ENCODE peak calls at places on chromosomes 6 and 20, in eight cellular contexts. V is midbrain; G is body of pancreas; N is stimulated activated naive CD4-positive, alpha-beta T cell; T is heart left ventricle; I is stimulated activated CD4-positive, alpha-beta T cell treated with anti-CD3 and anti-CD28 coated beads, Interleukin-4, amount 100 ng/mL, for 1 hour; L is Calu3; Z is activated T-cell treated with anti-CD3 and anti-CD28 coated beads, Interleukin-2, amount 50 U/mL, for 24 hours. O is an unnamed sample.

GRCh38 chr20:50521709-50522674 is 11.8 kb downstream of the PTPN1 start:
- DNase-seq in V (no peak), G (no peak), N (no peak), T (no peak), I (no peak), L (no peak), Z (no peak), O (no peak)

GRCh38 chr6:49915035-49915434 is 48.7 kb upstream of the CRISP1 start:
- DNase-seq in V (no peak), G (no peak), N (no peak), T (peak; percentile 18), I (no peak), L (no peak), Z (no peak), O (no peak)

GRCh38 chr6:4809999-4810918 is 34.1 kb downstream of the CDYL start:
- DNase-seq in V (no peak), G (no peak), N (no peak), T (no peak), I (no peak), L (no peak), Z (no peak), O (no peak)

GRCh38 chr20:49989234-49990065 is 6.7 kb downstream of the SNAI1 start:
- DNase-seq in V (peak; percentile 28), G (peak; percentile 43), N (no peak), T (peak; percentile 78), I (no peak), L (no peak), Z (no peak), O (no peak)

GRCh38 chr6:87237804-87238203 is 82.4 kb downstream of the ZNF292 start:
- DNase-seq in V (peak; percentile 7), G (no peak), N (no peak), T (no peak), I (no peak), L (no peak), Z (no peak), O (peak; percentile 8)

GRCh38 chr6:135750081-135750480 is 101.4 kb upstream of the PDE7B start:
- DNase-seq in V (no peak), G (no peak), N (no peak), T (no peak), I (no peak), L (no peak), Z (no peak), O (no peak)

GRCh38 chr20:31605902-31606677 is 1.0 kb downstream of the ID1 start:
- DNase-seq in V (no peak), G (no peak), N (no peak), T (no peak), I (peak; percentile 10), L (peak; percentile 38), Z (peak; percentile 49), O (peak; percentile 24)

GRCh38 chr20:45972500-45973183 is 639 bp upstream of the ZNF335 start:
- DNase-seq in V (no peak), G (peak; percentile 96), N (no peak), T (no peak), I (no peak), L (no peak), Z (no peak), O (no peak)

GRCh38 chr6:149513915-149514314 is 29.1 kb upstream of the ZC3H12D start:
- DNase-seq in V (no peak), G (no peak), N (no peak), T (no peak), I (no peak), L (no peak), Z (no peak), O (no peak)

GRCh38 chr6:129105793-129106192 is 222.9 kb downstream of the LAMA2 start:
- DNase-seq in V (no peak), G (no peak), N (no peak), T (no peak), I (no peak), L (no peak), Z (no peak), O (no peak)

GRCh38 chr6:169035381-169036280 is 218.0 kb downstream of the THBS2 start:
- DNase-seq in V (no peak), G (no peak), N (no peak), T (no peak), I (no peak), L (no peak), Z (no peak), O (no peak)

GRCh38 chr6:113936093-113936934 is 34.6 kb downstream of the HDAC2 start:
- DNase-seq in V (peak; percentile 64), G (no peak), N (peak; percentile 13), T (no peak), I (no peak), L (peak; percentile 29), Z (no peak), O (no peak)

GRCh38 chr6:8064638-8065518 is 689 bp upstream of the BLOC1S5 start:
- DNase-seq in V (no peak), G (no peak), N (no peak), T (no peak), I (no peak), L (no peak), Z (peak; percentile 40), O (no peak)

GRCh38 chr6:85085875-85086274 is 321.5 kb upstream of the TBX18 start:
- DNase-seq in V (no peak), G (no peak), N (no peak), T (no peak), I (no peak), L (no peak), Z (no peak), O (no peak)

GRCh38 chr6:139568956-139569538 is 194.6 kb upstream of the CITED2 start:
- DNase-seq in V (no peak), G (no peak), N (no peak), T (no peak), I (no peak), L (peak; percentile 8), Z (no peak), O (no peak)

GRCh38 chr6:29631860-29632731 is 887 bp downstream of the GABBR1 start:
- DNase-seq in V (peak; percentile 37), G (peak; percentile 50), N (peak; percentile 34), T (peak; percentile 67), I (peak; percentile 56), L (peak; percentile 54), Z (peak; percentile 69), O (peak; percentile 57)